ENCODE peak calls at places on chromosomes 5 and 9, in ten cellular contexts. C, S, Y, L, E, B, J, A, W and X are unnamed samples.
A peak's percentile ranks its signal among the peaks of the same experiment; 100 is the strongest.

GRCh38 chr5:127960126-127960744 is 123.3 kb upstream of the SLC12A2 start:
- DNase-seq in J (no peak), L (no peak), Y (no peak), C (no peak), S (no peak), B (no peak), W (no peak), A (no peak), E (no peak), X (no peak)

GRCh38 chr5:144304683-144305082 is 134.0 kb downstream of the KCTD16 start:
- DNase-seq in A (no peak), S (no peak), C (no peak), W (no peak), B (no peak), Y (no peak), E (no peak), J (no peak), L (no peak), X (no peak)

GRCh38 chr9:126327016-126327749 is 554 bp downstream of the MVB12B start:
- DNase-seq in E (no peak), C (no peak), W (no peak), L (peak; percentile 66), Y (peak; percentile 25), J (no peak), S (peak; percentile 28), B (no peak), A (peak; percentile 45), X (no peak)

GRCh38 chr5:171520300-171521170 is 101.1 kb downstream of the FGF18 start:
- DNase-seq in Y (no peak), L (no peak), S (no peak), B (no peak), W (no peak), C (peak; percentile 74), A (peak; percentile 51), E (no peak), J (no peak), X (no peak)

GRCh38 chr5:94674841-94675382 is 56.4 kb downstream of the SLF1 start:
- DNase-seq in E (no peak), C (peak; percentile 23), Y (no peak), L (no peak), S (no peak), J (peak; percentile 11), W (no peak), B (no peak), A (no peak), X (no peak)

GRCh38 chr5:142016576-142016975 is 3.7 kb upstream of the GNPDA1 start:
- DNase-seq in Y (peak; percentile 47), C (no peak), L (peak; percentile 66), S (no peak), J (no peak), W (no peak), E (peak; percentile 48), B (no peak), A (no peak), X (no peak)

GRCh38 chr5:150288361-150288760 is 1.2 kb downstream of the CAMK2A start:
- DNase-seq in Y (no peak), J (no peak), C (no peak), B (no peak), E (no peak), A (no peak), S (no peak), L (no peak), W (no peak), X (no peak)

GRCh38 chr9:114371986-114372917 is 15.5 kb downstream of the AKNA start:
- DNase-seq in W (peak; percentile 63), S (no peak), Y (peak; percentile 54), E (peak; percentile 70), B (no peak), L (no peak), C (no peak), A (no peak), J (no peak), X (no peak)

GRCh38 chr5:107359033-107359915 is 311.5 kb downstream of the EFNA5 start:
- DNase-seq in A (no peak), Y (no peak), E (no peak), J (no peak), B (no peak), C (no peak), S (no peak), W (no peak), L (no peak), X (no peak)

GRCh38 chr5:17216176-17216973 is 1.1 kb upstream of the BASP1 start:
- DNase-seq in J (peak; percentile 93), L (peak; percentile 69), W (peak; percentile 65), C (peak; percentile 92), E (peak; percentile 63), S (peak; percentile 85), A (peak; percentile 78), B (no peak), Y (peak; percentile 63), X (peak; percentile 87)

GRCh38 chr5:58200451-58200850 is 259.4 kb downstream of the PLK2 start:
- DNase-seq in E (no peak), W (no peak), A (no peak), J (no peak), C (no peak), S (no peak), Y (no peak), L (no peak), B (no peak), X (no peak)

GRCh38 chr9:109444771-109445320 is 53.3 kb downstream of the PTPN3 start:
- DNase-seq in J (no peak), B (no peak), A (no peak), C (no peak), W (no peak), E (no peak), S (no peak), Y (no peak), L (no peak), X (no peak)

GRCh38 chr5:10876345-10876744 is 115.3 kb upstream of the DAP start:
- DNase-seq in S (no peak), L (no peak), W (no peak), Y (no peak), B (no peak), J (no peak), C (no peak), A (no peak), E (no peak), X (no peak)

GRCh38 chr9:128145536-128145935 is 3.7 kb upstream of the LCN2 start:
- DNase-seq in Y (no peak), J (no peak), W (no peak), C (no peak), S (no peak), B (no peak), E (no peak), L (no peak), A (no peak), X (no peak)